ENCODE peak calls at places on chromosomes 2 and 18, in eight cellular contexts. J is AG09309, O is brain microvascular endothelial cell, B is fibroblast of pulmonary artery, F is mammary epithelial cell, L is neuronal stem cell, M is GM12878, A is PC-9. D is an unnamed sample.

GRCh38 chr2:145623136-145623535 is 1103.2 kb upstream of the ZEB2 start:
- DNase-seq in J (peak; percentile 35), O (peak; percentile 50), B (peak; percentile 71), F (peak; percentile 32), L (no peak), M (no peak), A (peak; percentile 30), D (no peak)

GRCh38 chr18:32760391-32760790 is 12.4 kb downstream of the KLHL14 start:
- DNase-seq in J (no peak), O (no peak), B (no peak), F (no peak), L (no peak), M (peak; percentile 8), A (no peak), D (peak; percentile 61)

GRCh38 chr2:210730672-210731071 is 174.3 kb downstream of the CPS1 start:
- DNase-seq in J (no peak), O (no peak), B (no peak), F (no peak), L (no peak), M (no peak), A (no peak), D (no peak)

GRCh38 chr2:222671259-222672067 is at the start of gene MOGAT1:
- DNase-seq in J (no peak), O (no peak), B (peak; percentile 7), F (no peak), L (no peak), M (no peak), A (peak; percentile 53), D (no peak)

GRCh38 chr2:170361359-170361936 is 183.5 kb downstream of the MYO3B start:
- DNase-seq in J (no peak), O (peak; percentile 63), B (peak; percentile 65), F (peak; percentile 50), L (no peak), M (peak; percentile 26), A (peak; percentile 50), D (peak; percentile 72)

GRCh38 chr2:210099940-210100339 is 71.3 kb downstream of the KANSL1L start:
- DNase-seq in J (no peak), O (no peak), B (no peak), F (no peak), L (no peak), M (no peak), A (no peak), D (no peak)

GRCh38 chr18:25604231-25604908 is 252.4 kb upstream of the ZNF521 start:
- DNase-seq in J (no peak), O (no peak), B (no peak), F (no peak), L (no peak), M (no peak), A (no peak), D (no peak)

GRCh38 chr2:196565106-196565505 is 74.4 kb upstream of the CCDC150 start:
- DNase-seq in J (no peak), O (no peak), B (no peak), F (no peak), L (no peak), M (no peak), A (no peak), D (no peak)

GRCh38 chr18:62425465-62426190 is 97.2 kb upstream of the ZCCHC2 start:
- DNase-seq in J (peak; percentile 96), O (peak; percentile 92), B (peak; percentile 99), F (peak; percentile 93), L (peak; percentile 77), M (no peak), A (peak; percentile 70), D (peak; percentile 87)

GRCh38 chr2:62569907-62570793 is 64.2 kb upstream of the TMEM17 start:
- DNase-seq in J (no peak), O (no peak), B (no peak), F (no peak), L (no peak), M (no peak), A (no peak), D (no peak)

GRCh38 chr18:2905802-2906521 is 59.2 kb downstream of the EMILIN2 start:
- DNase-seq in J (no peak), O (no peak), B (peak; percentile 57), F (no peak), L (no peak), M (no peak), A (no peak), D (peak; percentile 66)
- H3K4me3 ChIP-seq in J (peak overlapping the region; percentile 51), O (peak overlapping the region; percentile 62), B (peak overlapping the region; percentile 52), F (no peak overlapping the region), L (no peak overlapping the region), M (peak overlapping the region; percentile 94), A (no peak overlapping the region), D (peak overlapping the region; percentile 85)

GRCh38 chr2:74025971-74026612 is 41.4 kb downstream of the TET3 start:
- DNase-seq in J (no peak), O (no peak), B (no peak), F (peak; percentile 40), L (no peak), M (no peak), A (no peak), D (no peak)
- H3K4me3 ChIP-seq in J (no peak overlapping the region), O (no peak overlapping the region), B (no peak overlapping the region), F (no peak overlapping the region), L (no peak overlapping the region), M (peak overlapping the region; percentile 38), A (no peak overlapping the region), D (peak overlapping the region; percentile 25)

DNA sequence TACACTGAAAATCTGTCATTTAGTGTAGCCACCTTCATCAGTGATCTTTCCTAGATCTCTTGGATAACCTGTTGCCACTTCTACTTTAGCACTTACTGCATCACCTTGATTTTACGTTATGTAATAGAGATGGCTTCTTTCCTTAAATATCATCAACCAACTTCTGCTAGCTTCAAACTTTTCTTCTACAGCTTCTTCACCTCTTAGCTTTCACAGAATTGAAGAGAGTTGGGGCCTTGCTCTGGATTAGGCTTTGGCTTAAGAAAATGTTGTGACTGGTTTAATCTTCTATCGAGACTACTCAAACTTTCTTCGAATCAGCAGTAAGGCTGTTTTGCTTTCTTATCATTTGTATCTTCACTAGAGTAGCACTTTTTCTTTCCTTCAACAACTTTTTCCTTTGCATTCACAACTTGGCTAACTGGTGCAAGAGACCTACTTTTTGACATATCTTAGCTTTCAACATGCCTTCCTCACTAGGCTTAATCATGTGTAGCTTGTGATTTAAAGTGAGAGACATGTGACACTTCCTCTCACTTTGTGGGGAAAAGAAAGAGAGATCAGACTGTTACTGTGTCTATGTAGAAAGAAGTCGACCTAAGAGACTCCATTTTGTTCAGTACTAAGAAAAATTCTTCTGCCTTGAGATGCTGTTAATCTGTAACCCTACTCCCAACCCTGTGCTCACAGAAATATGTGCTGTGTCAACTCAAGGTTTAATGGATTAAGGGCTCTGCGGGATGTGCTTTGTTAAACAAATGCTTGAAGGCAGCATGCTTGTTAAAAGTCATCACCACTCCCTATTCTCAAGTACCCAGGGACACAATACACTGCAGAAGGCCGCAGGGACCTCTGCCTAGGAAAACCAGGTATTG is 99.6 kb downstream of the ATL2 start:
- DNase-seq in J (no peak), O (no peak), B (no peak), F (no peak), L (no peak), M (no peak), A (no peak), D (no peak)
- H3K4me3 ChIP-seq in J (no peak overlapping the region), O (no peak overlapping the region), B (no peak overlapping the region), F (no peak overlapping the region), L (no peak overlapping the region), M (no peak overlapping the region), A (no peak overlapping the region), D (no peak overlapping the region)

GRCh38 chr18:8609711-8610441 is 639 bp downstream of the RAB12 start:
- DNase-seq in J (no peak), O (no peak), B (no peak), F (no peak), L (no peak), M (no peak), A (peak; percentile 14), D (peak; percentile 48)

GRCh38 chr18:8605974-8606373 is 3.3 kb upstream of the RAB12 start:
- DNase-seq in J (no peak), O (no peak), B (no peak), F (no peak), L (no peak), M (peak; percentile 40), A (no peak), D (peak; percentile 43)

GRCh38 chr18:8610442-8610801 is 1.2 kb downstream of the RAB12 start:
- DNase-seq in J (no peak), O (no peak), B (no peak), F (peak; percentile 39), L (no peak), M (no peak), A (no peak), D (peak; percentile 52)

GRCh38 chr18:8608795-8609673 is at the start of gene RAB12:
- DNase-seq in J (peak; percentile 52), O (peak; percentile 61), B (peak; percentile 89), F (peak; percentile 74), L (peak; percentile 79), M (no peak), A (peak; percentile 86), D (peak; percentile 93)

GRCh38 chr18:8607776-8608682 is 1.2 kb upstream of the RAB12 start:
- DNase-seq in J (no peak), O (no peak), B (no peak), F (no peak), L (no peak), M (peak; percentile 71), A (no peak), D (peak; percentile 77)
- H3K4me3 ChIP-seq in J (peak overlapping the region; percentile 92), O (peak overlapping the region; percentile 87), B (peak overlapping the region; percentile 38), F (peak overlapping the region; percentile 58), L (no peak overlapping the region), M (peak overlapping the region; percentile 85), A (peak overlapping the region; percentile 83), D (peak overlapping the region; percentile 86)

DNA sequence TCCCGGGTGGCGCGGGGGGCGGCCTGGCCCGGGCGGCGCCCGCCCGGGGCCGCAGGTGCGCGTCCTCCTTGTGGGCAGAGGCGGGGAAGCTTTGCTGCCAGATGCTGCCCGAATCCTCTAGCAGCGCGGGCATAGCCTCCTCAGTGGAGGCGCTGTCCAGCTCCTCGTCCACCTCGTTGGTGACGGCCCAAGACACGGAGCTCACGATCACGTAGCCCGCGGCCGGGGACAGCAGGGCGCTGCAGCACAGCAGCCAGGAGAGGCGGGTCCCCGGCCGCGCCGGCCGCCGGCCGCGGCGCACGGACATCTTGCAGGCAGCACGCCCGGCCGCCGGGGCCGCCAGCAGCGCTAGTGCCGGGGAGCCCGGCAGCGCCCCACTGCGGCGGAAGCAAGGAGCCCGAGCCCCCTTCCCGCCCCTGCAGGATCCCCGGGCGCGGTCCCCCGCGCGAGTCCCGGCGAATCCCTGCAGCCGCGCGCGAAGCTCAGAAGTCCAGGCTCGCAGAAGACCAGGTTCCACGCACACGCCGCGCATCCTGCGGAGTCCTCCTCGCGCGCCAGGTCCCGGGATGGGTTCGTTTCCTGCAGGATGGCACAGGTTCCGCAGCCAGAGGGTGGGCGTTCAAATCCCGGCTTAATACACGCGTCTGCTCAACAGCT is at the start of gene CREG2:
- DNase-seq in J (no peak), O (peak; percentile 38), B (peak; percentile 56), F (peak; percentile 55), L (peak; percentile 71), M (no peak), A (peak; percentile 75), D (peak; percentile 27)
- H3K4me3 ChIP-seq in J (peak within 1 kb of the TSS; percentile 43), O (peak within 1 kb of the TSS; percentile 54), B (peak within 1 kb of the TSS; percentile 45), F (peak within 1 kb of the TSS; percentile 51), L (peak within 1 kb of the TSS; percentile 44), M (no peak within 1 kb of the TSS), A (peak within 1 kb of the TSS; percentile 84), D (no peak within 1 kb of the TSS)